ENCODE peak calls at places on chromosomes 7 and 10, in four cellular contexts. R is ovary, E is body of pancreas, D is IMR-90. U is an unnamed sample.

GRCh38 chr10:93071674-93072224 is 1.9 kb upstream of the CYP26A1 start:
- DNase-seq in R (no peak), E (peak; percentile 57), D (no peak), U (peak; percentile 71)

GRCh38 chr10:98309366-98310355 is 41.7 kb upstream of the LOXL4 start:
- DNase-seq in R (peak; percentile 83), E (peak; percentile 70), D (peak; percentile 87), U (no peak)

GRCh38 chr7:28790467-28790866 is 167.7 kb downstream of the TRIL start:
- DNase-seq in R (no peak), E (no peak), D (no peak), U (no peak)

GRCh38 chr10:131677671-131678070 is 223.1 kb upstream of the PPP2R2D start:
- DNase-seq in R (no peak), E (no peak), D (no peak), U (no peak)

GRCh38 chr7:16200591-16200990 is 220.7 kb downstream of the CRPPA start:
- DNase-seq in R (no peak), E (no peak), D (no peak), U (no peak)

GRCh38 chr10:103502849-103503660 is 9.6 kb downstream of the NEURL1 start:
- DNase-seq in R (no peak), E (no peak), D (no peak), U (no peak)

GRCh38 chr10:14369881-14370280 is 39.2 kb upstream of the FRMD4A start:
- DNase-seq in R (no peak), E (no peak), D (no peak), U (no peak)

GRCh38 chr7:4769753-4770152 is 5.7 kb upstream of the AP5Z1 start:
- DNase-seq in R (no peak), E (no peak), D (peak; percentile 11), U (no peak)

GRCh38 chr10:34141032-34141431 is 674.1 kb downstream of the PARD3 start:
- DNase-seq in R (no peak), E (no peak), D (no peak), U (no peak)

GRCh38 chr7:131578602-131579001 is 22.2 kb upstream of the PODXL start:
- DNase-seq in R (no peak), E (no peak), D (no peak), U (no peak)

GRCh38 chr7:463362-464176 is 56.1 kb downstream of the PDGFA start:
- DNase-seq in R (peak; percentile 23), E (no peak), D (no peak), U (no peak)

GRCh38 chr7:158847451-158847866 is 8.9 kb upstream of the DYNC2I1 start:
- DNase-seq in R (no peak), E (no peak), D (no peak), U (no peak)

GRCh38 chr7:158849553-158850389 is 6.6 kb upstream of the DYNC2I1 start:
- DNase-seq in R (no peak), E (no peak), D (no peak), U (no peak)

GRCh38 chr7:158854681-158855081 is 1.7 kb upstream of the DYNC2I1 start:
- DNase-seq in R (no peak), E (no peak), D (no peak), U (no peak)

GRCh38 chr7:158846304-158846703 is 10.1 kb upstream of the DYNC2I1 start:
- DNase-seq in R (no peak), E (no peak), D (no peak), U (no peak)

DNA sequence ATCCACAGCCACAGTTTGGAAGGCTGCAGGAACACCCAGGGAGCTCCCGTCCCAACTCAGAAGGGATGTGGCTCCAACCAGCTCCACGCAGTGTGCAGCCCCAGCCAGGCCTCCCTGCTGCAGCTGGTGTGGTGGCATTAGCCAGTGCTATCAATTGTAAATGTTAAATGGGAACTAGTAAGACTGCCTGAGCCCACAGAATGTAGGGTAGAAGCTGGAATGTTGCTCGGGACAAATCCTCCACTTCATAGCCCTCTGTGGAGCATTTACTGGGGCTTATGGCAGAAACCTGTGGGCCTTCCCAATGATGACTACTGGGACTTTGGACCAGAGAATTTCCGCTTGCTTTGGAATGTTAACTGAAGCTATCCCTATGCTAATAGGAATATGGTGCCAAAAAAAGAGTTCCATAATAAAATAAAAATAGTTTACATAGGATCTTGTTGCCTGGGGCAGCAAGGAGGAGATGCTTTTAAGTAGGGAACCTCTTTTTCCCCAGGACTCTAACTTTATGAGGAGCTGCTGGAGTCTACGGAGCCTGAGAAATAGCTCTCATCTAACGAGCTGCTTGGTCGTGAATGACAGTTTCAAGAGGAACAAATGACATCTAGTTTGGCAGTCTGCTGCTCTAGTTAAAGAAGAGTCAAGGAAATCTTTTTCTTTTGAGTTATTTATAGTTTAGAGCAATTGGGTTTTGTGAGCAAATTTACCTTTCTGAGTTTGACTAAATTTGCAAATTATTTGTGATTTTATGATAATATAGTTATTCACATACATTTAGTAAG is 5.8 kb upstream of the DYNC2I1 start:
- DNase-seq in R (no peak), E (no peak), D (no peak), U (no peak)
- H3K27ac ChIP-seq in R (no peak overlapping the region), E (no peak overlapping the region), D (no peak overlapping the region), U (peak overlapping the region; percentile 7)

DNA sequence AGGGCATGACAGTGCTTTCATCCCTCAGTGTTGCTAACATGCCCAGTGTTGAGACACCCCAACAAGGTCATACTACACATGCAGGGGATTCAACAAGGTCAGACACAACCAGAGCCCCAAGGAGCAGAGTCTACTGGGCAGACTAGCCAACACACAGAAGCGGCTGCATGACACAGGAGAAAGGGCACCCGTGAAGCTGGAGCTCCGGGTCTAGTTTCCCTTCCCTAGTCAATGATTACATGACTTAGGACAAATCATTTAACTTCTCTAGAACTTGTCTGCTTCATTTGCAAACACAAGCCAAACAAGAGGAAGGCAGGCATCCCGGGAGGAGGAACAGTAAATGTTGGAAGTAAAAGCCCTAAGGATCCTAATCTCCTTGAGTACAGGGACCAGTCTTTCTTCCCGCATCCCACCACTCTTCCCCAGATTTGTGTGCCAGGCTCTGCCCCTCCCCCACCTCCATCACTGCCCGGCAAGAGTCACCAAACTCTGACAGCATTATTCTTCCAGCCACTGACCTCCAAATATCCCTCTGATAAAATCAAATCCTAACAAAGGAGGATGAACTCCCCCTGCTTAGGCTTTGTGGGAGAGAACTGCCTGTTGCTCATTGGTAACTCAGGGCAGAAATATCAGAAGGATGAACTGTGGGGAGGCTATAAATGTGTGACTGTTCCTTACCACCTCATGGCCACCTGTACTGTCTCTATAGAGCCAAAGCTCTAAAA is 104.3 kb downstream of the KCNMA1 start:
- DNase-seq in R (no peak), E (no peak), D (no peak), U (no peak)
- H3K4me1 ChIP-seq in R (no peaks in the 10 kb centered on the region), E (peaks cover 11% of the 10 kb centered on the region), D (peaks cover 33% of the 10 kb centered on the region), U (peaks cover 24% of the 10 kb centered on the region)

GRCh38 chr7:87473192-87473591 is 2.3 kb downstream of the ABCB4 start:
- DNase-seq in R (no peak), E (no peak), D (no peak), U (no peak)

GRCh38 chr7:87474046-87474445 is 1.4 kb downstream of the ABCB4 start:
- DNase-seq in R (no peak), E (no peak), D (no peak), U (no peak)

GRCh38 chr7:87476179-87476557 is 688 bp upstream of the ABCB4 start:
- DNase-seq in R (no peak), E (no peak), D (no peak), U (no peak)

GRCh38 chr7:87475359-87476178 is at the start of gene ABCB4:
- DNase-seq in R (peak; percentile 20), E (peak; percentile 32), D (no peak), U (no peak)

GRCh38 chr7:87474533-87475358 is 734 bp downstream of the ABCB4 start:
- DNase-seq in R (no peak), E (no peak), D (no peak), U (no peak)
- TF ChIP-seq POLR2A in R (no peak), E (no peak), D (no peak), U (no peak)

GRCh38 chr7:43648725-43649406 is 66.0 kb downstream of the STK17A start:
- DNase-seq in R (no peak), E (no peak), D (peak; percentile 85), U (no peak)

GRCh38 chr7:43647772-43648643 is 65.1 kb downstream of the STK17A start:
- DNase-seq in R (no peak), E (peak; percentile 64), D (peak; percentile 100), U (no peak)

GRCh38 chr7:43647314-43647691 is 64.4 kb downstream of the STK17A start:
- DNase-seq in R (no peak), E (no peak), D (peak; percentile 89), U (no peak)

GRCh38 chr7:43650457-43651052 is 67.6 kb downstream of the STK17A start:
- DNase-seq in R (no peak), E (no peak), D (peak; percentile 92), U (no peak)

DNA sequence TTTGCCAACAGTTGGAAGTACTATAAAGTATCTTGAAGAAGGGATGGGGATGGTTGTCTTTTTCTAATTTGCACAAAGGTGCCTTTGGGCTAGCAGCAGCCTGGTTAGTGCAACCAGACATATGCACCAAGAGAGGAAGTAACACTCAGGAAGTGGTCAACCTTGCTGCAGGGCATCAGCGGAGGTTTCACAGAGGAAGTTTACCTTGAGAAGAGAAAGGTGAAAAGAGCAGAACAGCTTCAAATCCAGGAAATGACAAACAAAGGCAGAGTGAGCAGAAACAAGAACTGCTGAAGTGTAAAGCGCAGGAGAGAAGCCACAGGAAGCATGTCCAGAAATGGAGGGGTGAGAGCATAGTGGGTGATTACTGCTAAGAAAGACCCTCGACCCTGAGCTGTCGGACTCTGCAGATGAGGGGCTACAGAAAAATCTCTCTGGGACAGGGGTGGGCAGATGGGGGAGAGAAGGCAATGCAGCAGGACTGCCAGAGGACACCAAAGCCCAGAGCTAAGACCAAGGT is 66.9 kb downstream of the STK17A start:
- DNase-seq in R (no peak), E (no peak), D (peak; percentile 50), U (no peak)
- H3K27ac ChIP-seq in R (no peak overlapping the region), E (no peak overlapping the region), D (peak overlapping the region; percentile 98), U (peak overlapping the region; percentile 92)

GRCh38 chr7:75968012-75968411 is 26.4 kb downstream of the TMEM120A start:
- DNase-seq in R (no peak), E (no peak), D (no peak), U (no peak)

GRCh38 chr7:75967573-75967997 is 26.8 kb downstream of the TMEM120A start:
- DNase-seq in R (peak; percentile 69), E (no peak), D (peak; percentile 21), U (no peak)

GRCh38 chr7:75966209-75966961 is 28.0 kb downstream of the TMEM120A start:
- DNase-seq in R (peak; percentile 59), E (no peak), D (no peak), U (no peak)

GRCh38 chr7:75965617-75966016 is 28.8 kb downstream of the TMEM120A start:
- DNase-seq in R (no peak), E (no peak), D (no peak), U (no peak)

GRCh38 chr7:75967055-75967454 is 27.3 kb downstream of the TMEM120A start:
- DNase-seq in R (no peak), E (no peak), D (no peak), U (no peak)
- H3K4me1 ChIP-seq in R (peaks cover 55% of the 10 kb centered on the region), E (peaks cover 16% of the 10 kb centered on the region), D (peaks cover 18% of the 10 kb centered on the region), U (peaks cover 76% of the 10 kb centered on the region)

U was measured in vagina.